ENCODE peak calls at places on chromosomes 12 and 14, in six cellular contexts. One of them, this sample, is unnamed.

GRCh38 chr14:92986254-92987147 is 63.6 kb downstream of the CHGA start:
- DNase-seq in cardiac muscle cell: no peak
- DNase-seq in MM.1S: no peak
- DNase-seq in transverse colon: no peak
- DNase-seq in tibial artery: peak
- DNase-seq in fibroblast of the aortic adventitia: peak
- DNase-seq in this sample: no peak

GRCh38 chr12:80044694-80045046 is 54.7 kb upstream of the OTOGL start:
- DNase-seq in tibial artery: no peak
- DNase-seq in cardiac muscle cell: no peak
- DNase-seq in fibroblast of the aortic adventitia: peak
- DNase-seq in MM.1S: no peak
- DNase-seq in transverse colon: no peak
- DNase-seq in this sample: peak

GRCh38 chr12:101642115-101643067 is 47.6 kb downstream of the MYBPC1 start:
- DNase-seq in fibroblast of the aortic adventitia: no peak
- DNase-seq in cardiac muscle cell: peak
- DNase-seq in transverse colon: peak
- DNase-seq in MM.1S: no peak
- DNase-seq in tibial artery: no peak
- DNase-seq in this sample: no peak

GRCh38 chr12:88179436-88180014 is 37.4 kb downstream of the TMTC3 start:
- DNase-seq in transverse colon: no peak
- DNase-seq in fibroblast of the aortic adventitia: no peak
- DNase-seq in cardiac muscle cell: no peak
- DNase-seq in MM.1S: no peak
- DNase-seq in tibial artery: no peak
- DNase-seq in this sample: no peak

GRCh38 chr14:102226356-102227125 is 78.4 kb downstream of the MOK start:
- DNase-seq in transverse colon: no peak
- DNase-seq in fibroblast of the aortic adventitia: no peak
- DNase-seq in MM.1S: no peak
- DNase-seq in tibial artery: no peak
- DNase-seq in cardiac muscle cell: no peak
- DNase-seq in this sample: no peak

GRCh38 chr12:132129007-132129406 is 15.1 kb downstream of the DDX51 start:
- DNase-seq in fibroblast of the aortic adventitia: no peak
- DNase-seq in transverse colon: no peak
- DNase-seq in cardiac muscle cell: no peak
- DNase-seq in MM.1S: no peak
- DNase-seq in tibial artery: no peak
- DNase-seq in this sample: no peak

GRCh38 chr14:37403656-37404055 is 191.4 kb downstream of the FOXA1 start:
- DNase-seq in MM.1S: no peak
- DNase-seq in fibroblast of the aortic adventitia: no peak
- DNase-seq in cardiac muscle cell: no peak
- DNase-seq in tibial artery: no peak
- DNase-seq in transverse colon: no peak
- DNase-seq in this sample: no peak

GRCh38 chr14:71212683-71213107 is 305.4 kb downstream of the PCNX1 start:
- DNase-seq in cardiac muscle cell: no peak
- DNase-seq in transverse colon: no peak
- DNase-seq in MM.1S: no peak
- DNase-seq in fibroblast of the aortic adventitia: no peak
- DNase-seq in tibial artery: no peak
- DNase-seq in this sample: no peak

GRCh38 chr12:131114942-131115584 is 161.4 kb downstream of the ADGRD1 start:
- DNase-seq in tibial artery: no peak
- DNase-seq in transverse colon: no peak
- DNase-seq in fibroblast of the aortic adventitia: peak
- DNase-seq in cardiac muscle cell: no peak
- DNase-seq in MM.1S: no peak
- DNase-seq in this sample: no peak

GRCh38 chr12:19200261-19200660 is 70.7 kb downstream of the PLEKHA5 start:
- DNase-seq in tibial artery: no peak
- DNase-seq in fibroblast of the aortic adventitia: no peak
- DNase-seq in transverse colon: no peak
- DNase-seq in MM.1S: no peak
- DNase-seq in cardiac muscle cell: no peak
- DNase-seq in this sample: no peak

GRCh38 chr14:55843718-55844403 is 263.9 kb downstream of the KTN1 start:
- DNase-seq in MM.1S: no peak
- DNase-seq in cardiac muscle cell: no peak
- DNase-seq in transverse colon: no peak
- DNase-seq in fibroblast of the aortic adventitia: peak
- DNase-seq in tibial artery: no peak
- DNase-seq in this sample: no peak
- TF ChIP-seq CTCF in MM.1S: no peak
- TF ChIP-seq CTCF in cardiac muscle cell: peak
- TF ChIP-seq CTCF in transverse colon: peak
- TF ChIP-seq CTCF in fibroblast of the aortic adventitia: peak
- TF ChIP-seq CTCF in tibial artery: no peak
- TF ChIP-seq CTCF in this sample: peak

DNA sequence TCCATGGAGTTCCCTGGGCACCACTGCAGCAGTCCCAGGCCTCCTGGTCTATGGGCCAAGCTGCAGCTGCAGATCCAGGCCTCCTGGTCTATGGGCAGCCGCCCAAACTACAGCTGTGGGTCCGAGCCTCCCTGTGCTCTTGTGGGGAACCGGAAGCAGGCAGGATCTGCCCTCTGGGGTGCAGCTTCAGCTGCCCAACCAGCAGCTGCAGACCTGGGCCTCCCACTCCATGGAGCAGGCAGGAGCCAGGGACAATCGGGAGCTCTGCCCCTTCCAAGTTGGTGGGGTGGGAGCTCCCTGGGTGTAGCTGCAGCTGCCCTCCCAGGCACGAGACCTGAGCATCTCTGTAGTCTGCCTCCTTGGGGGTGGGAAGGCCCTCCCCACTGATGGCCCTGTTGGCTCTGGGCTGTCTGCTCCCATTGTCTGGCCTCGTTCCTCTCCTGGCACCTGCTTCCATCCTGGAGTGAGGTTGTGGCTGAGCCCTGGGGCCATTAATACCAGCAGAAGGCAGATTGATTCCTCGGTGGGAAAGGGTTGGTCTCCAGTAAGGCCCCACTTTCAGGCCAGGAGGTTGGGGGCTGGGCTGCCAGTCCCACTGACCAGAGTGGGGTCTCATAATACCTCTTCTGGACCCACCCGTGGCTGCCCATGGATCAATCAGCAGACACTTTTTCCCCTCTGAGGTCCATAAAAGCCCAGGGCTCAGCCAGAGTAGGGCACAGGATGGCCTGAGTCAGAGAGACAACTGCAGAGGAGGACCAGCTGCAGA is 142.1 kb downstream of the GPR65 start:
- DNase-seq in fibroblast of the aortic adventitia: no peak
- DNase-seq in MM.1S: no peak
- DNase-seq in transverse colon: no peak
- DNase-seq in tibial artery: no peak
- DNase-seq in cardiac muscle cell: no peak
- DNase-seq in this sample: no peak
- TF ChIP-seq CTCF in fibroblast of the aortic adventitia: no peak
- TF ChIP-seq CTCF in MM.1S: no peak
- TF ChIP-seq CTCF in transverse colon: no peak
- TF ChIP-seq CTCF in tibial artery: no peak
- TF ChIP-seq CTCF in cardiac muscle cell: no peak
- TF ChIP-seq CTCF in this sample: no peak

GRCh38 chr12:107134558-107134957 is 41.2 kb upstream of the CRY1 start:
- DNase-seq in fibroblast of the aortic adventitia: no peak
- DNase-seq in transverse colon: no peak
- DNase-seq in MM.1S: peak
- DNase-seq in tibial artery: no peak
- DNase-seq in cardiac muscle cell: no peak
- DNase-seq in this sample: no peak
- TF ChIP-seq CTCF in fibroblast of the aortic adventitia: no peak
- TF ChIP-seq CTCF in transverse colon: no peak
- TF ChIP-seq CTCF in MM.1S: peak
- TF ChIP-seq CTCF in tibial artery: no peak
- TF ChIP-seq CTCF in cardiac muscle cell: peak
- TF ChIP-seq CTCF in this sample: peak

GRCh38 chr12:123889000-123889399 is 83.6 kb downstream of the CCDC92 start:
- DNase-seq in MM.1S: no peak
- DNase-seq in cardiac muscle cell: no peak
- DNase-seq in transverse colon: no peak
- DNase-seq in fibroblast of the aortic adventitia: no peak
- DNase-seq in tibial artery: no peak
- DNase-seq in this sample: no peak
- TF ChIP-seq CTCF in MM.1S: no peak
- TF ChIP-seq CTCF in cardiac muscle cell: no peak
- TF ChIP-seq CTCF in transverse colon: no peak
- TF ChIP-seq CTCF in fibroblast of the aortic adventitia: no peak
- TF ChIP-seq CTCF in tibial artery: no peak
- TF ChIP-seq CTCF in this sample: no peak

This sample was measured in epithelial cell of proximal tubule.